ENCODE peak calls at places on chromosomes 6 and 20, in ten cellular contexts. N is coronary artery; A is activated effector memory CD4-positive, alpha-beta T cell treated with Interleukin-2 at 50 U/mL for 16 hours; V is T-helper 2 cell; F is ELR; X is epithelial cell of proximal tubule; M is H54; G is uterus; I is bronchial epithelial cell; Y is psoas muscle. K is an unnamed sample.

GRCh38 chr20:17916365-17916996 is 52.1 kb downstream of the SNX5 start:
- DNase-seq in X (no peak), N (peak; percentile 63), G (no peak), A (no peak), V (peak; percentile 30), F (no peak), Y (no peak), I (no peak), M (no peak), K (no peak)

GRCh38 chr6:5453531-5453930 is 192.2 kb downstream of the FARS2 start:
- DNase-seq in V (no peak), F (no peak), X (no peak), N (no peak), I (no peak), G (no peak), A (no peak), M (no peak), Y (no peak), K (no peak)

GRCh38 chr20:62643521-62644043 is 1.3 kb downstream of the SLCO4A1 start:
- DNase-seq in M (no peak), A (no peak), V (no peak), G (no peak), N (no peak), X (no peak), F (no peak), Y (no peak), I (no peak), K (no peak)

GRCh38 chr6:166179704-166180103 is 12.1 kb upstream of the TBXT start:
- DNase-seq in X (no peak), N (peak; percentile 28), Y (no peak), A (no peak), I (no peak), V (no peak), F (no peak), M (no peak), G (no peak), K (no peak)

GRCh38 chr6:72905705-72906478 is 284.0 kb downstream of the KCNQ5 start:
- DNase-seq in M (no peak), G (no peak), N (no peak), I (peak; percentile 10), X (no peak), Y (no peak), A (no peak), F (no peak), V (no peak), K (no peak)

GRCh38 chr20:35601021-35601973 is 14.3 kb upstream of the SPAG4 start:
- DNase-seq in F (peak; percentile 69), X (no peak), M (no peak), I (peak; percentile 65), Y (peak; percentile 77), G (peak; percentile 71), N (no peak), V (peak; percentile 86), A (peak; percentile 72), K (no peak)

GRCh38 chr6:158389188-158389919 is 77.1 kb downstream of the TULP4 start:
- DNase-seq in F (peak; percentile 37), Y (no peak), G (no peak), X (no peak), M (no peak), N (no peak), V (peak; percentile 9), A (no peak), I (peak; percentile 22), K (no peak)

GRCh38 chr6:146981981-146982380 is 222.2 kb upstream of the STXBP5 start:
- DNase-seq in Y (no peak), G (no peak), M (no peak), X (no peak), N (no peak), A (no peak), I (no peak), V (no peak), F (no peak), K (no peak)

GRCh38 chr6:135876048-135876447 is 24.5 kb downstream of the PDE7B start:
- DNase-seq in X (no peak), I (no peak), V (no peak), A (no peak), N (no peak), Y (no peak), G (no peak), F (no peak), M (no peak), K (no peak)

GRCh38 chr6:101758338-101758737 is 364.8 kb downstream of the GRIK2 start:
- DNase-seq in N (no peak), V (no peak), F (no peak), M (no peak), X (no peak), A (no peak), I (no peak), Y (no peak), G (no peak), K (no peak)

GRCh38 chr6:156776470-156776840 is 723 bp upstream of the ARID1B start:
- DNase-seq in F (peak; percentile 57), X (no peak), V (peak; percentile 79), I (peak; percentile 51), G (no peak), N (no peak), M (peak; percentile 16), Y (no peak), A (no peak), K (no peak)

GRCh38 chr20:56032251-56032650 is 26.9 kb upstream of the CBLN4 start:
- DNase-seq in G (no peak), X (no peak), A (no peak), N (no peak), F (peak; percentile 1), M (no peak), V (no peak), Y (no peak), I (no peak), K (no peak)

GRCh38 chr6:135568366-135568765 is 70.8 kb upstream of the AHI1 start:
- DNase-seq in N (no peak), M (no peak), A (no peak), Y (no peak), X (no peak), F (peak; percentile 56), V (peak; percentile 99), I (no peak), G (peak; percentile 26), K (no peak)

GRCh38 chr6:166375013-166375412 is 7.7 kb downstream of the MPC1 start:
- DNase-seq in G (no peak), M (no peak), A (no peak), X (no peak), Y (no peak), I (peak; percentile 47), F (no peak), N (no peak), V (no peak), K (no peak)

GRCh38 chr6:31479933-31480535 is 17.9 kb upstream of the MICB start:
- DNase-seq in F (no peak), I (no peak), V (no peak), M (no peak), Y (no peak), A (no peak), N (no peak), X (no peak), G (no peak), K (no peak)

GRCh38 chr6:38508894-38509293 is 130.8 kb downstream of the BTBD9 start:
- DNase-seq in X (no peak), G (no peak), F (peak; percentile 51), A (no peak), M (no peak), Y (no peak), V (no peak), N (no peak), I (peak; percentile 78), K (no peak)

GRCh38 chr20:23507346-23507745 is 16.4 kb downstream of the CST8 start:
- DNase-seq in G (no peak), A (no peak), I (no peak), M (no peak), N (no peak), V (no peak), F (no peak), X (no peak), Y (no peak), K (no peak)

GRCh38 chr6:47787620-47788497 is 6.0 kb downstream of the OPN5 start:
- DNase-seq in Y (peak; percentile 35), A (peak; percentile 10), F (peak; percentile 66), I (peak; percentile 100), M (peak; percentile 30), V (peak; percentile 50), N (no peak), G (no peak), X (peak; percentile 18), K (no peak)

GRCh38 chr6:166006593-166007301 is 160.9 kb downstream of the TBXT start:
- DNase-seq in X (no peak), M (no peak), V (peak; percentile 47), N (no peak), G (no peak), A (no peak), I (no peak), Y (no peak), F (peak; percentile 69), K (no peak)

GRCh38 chr6:114362957-114363356 is 20.1 kb upstream of the HS3ST5 start:
- DNase-seq in N (no peak), F (no peak), Y (no peak), V (no peak), M (no peak), I (no peak), A (no peak), G (no peak), X (no peak), K (no peak)

GRCh38 chr6:23498013-23498412 is 628.0 kb upstream of the NRSN1 start:
- DNase-seq in N (no peak), X (no peak), G (no peak), A (no peak), I (no peak), Y (no peak), F (no peak), M (no peak), V (no peak), K (no peak)

GRCh38 chr6:39029156-39030011 is 19.2 kb upstream of the GLP1R start:
- DNase-seq in X (no peak), F (peak; percentile 47), Y (no peak), I (no peak), A (peak; percentile 8), G (no peak), N (no peak), V (peak; percentile 44), M (peak; percentile 50), K (no peak)

GRCh38 chr6:155224031-155224451 is 39.8 kb upstream of the CLDN20 start:
- DNase-seq in Y (no peak), G (no peak), N (no peak), V (peak; percentile 95), F (peak; percentile 96), A (peak; percentile 12), I (peak; percentile 99), M (peak; percentile 50), X (peak; percentile 78), K (no peak)

GRCh38 chr6:49457771-49458170 is 5.3 kb downstream of the MMUT start:
- DNase-seq in N (no peak), M (no peak), A (no peak), Y (no peak), V (no peak), X (no peak), G (no peak), I (no peak), F (peak; percentile 34), K (no peak)

GRCh38 chr6:79201935-79202334 is 32.5 kb downstream of the HMGN3 start:
- DNase-seq in I (no peak), M (no peak), G (no peak), Y (no peak), F (no peak), A (no peak), N (no peak), V (peak; percentile 3), X (no peak), K (no peak)

GRCh38 chr6:148840256-148840655 is 93.4 kb downstream of the UST start:
- DNase-seq in I (peak; percentile 48), A (no peak), G (no peak), N (no peak), V (no peak), M (peak; percentile 14), Y (no peak), X (no peak), F (peak; percentile 62), K (no peak)

GRCh38 chr6:41008011-41008410 is 31.0 kb downstream of the UNC5CL start:
- DNase-seq in M (no peak), G (no peak), A (no peak), I (no peak), F (no peak), Y (no peak), X (no peak), V (no peak), N (no peak), K (no peak)